ENCODE peak calls at places on chromosome 13, in seven cellular contexts. One of them, this sample, is unnamed.

GRCh38 chr13:34587586-34587985 is 354.5 kb upstream of the NBEA start:
- DNase-seq in cardiac muscle cell: no peak
- DNase-seq in Panc1: no peak
- DNase-seq in neuronal stem cell: no peak
- DNase-seq in H9: no peak
- DNase-seq in thoracic aorta: no peak
- DNase-seq in pancreas: no peak
- DNase-seq in this sample: no peak

GRCh38 chr13:30880756-30881155 is 25.3 kb upstream of the MEDAG start:
- DNase-seq in cardiac muscle cell: no peak
- DNase-seq in Panc1: no peak
- DNase-seq in neuronal stem cell: no peak
- DNase-seq in H9: no peak
- DNase-seq in thoracic aorta: no peak
- DNase-seq in pancreas: no peak
- DNase-seq in this sample: no peak

GRCh38 chr13:93535256-93535655 is 308.6 kb downstream of the GPC6 start:
- DNase-seq in cardiac muscle cell: no peak
- DNase-seq in Panc1: no peak
- DNase-seq in neuronal stem cell: no peak
- DNase-seq in H9: no peak
- DNase-seq in thoracic aorta: no peak
- DNase-seq in pancreas: no peak
- DNase-seq in this sample: no peak

GRCh38 chr13:103386341-103386740 is 320.1 kb upstream of the SLC10A2 start:
- DNase-seq in cardiac muscle cell: peak; percentile 72
- DNase-seq in Panc1: no peak
- DNase-seq in neuronal stem cell: no peak
- DNase-seq in H9: no peak
- DNase-seq in thoracic aorta: no peak
- DNase-seq in pancreas: no peak
- DNase-seq in this sample: no peak

GRCh38 chr13:58960909-58961308 is 1202.8 kb downstream of the DIAPH3 start:
- DNase-seq in cardiac muscle cell: peak; percentile 19
- DNase-seq in Panc1: no peak
- DNase-seq in neuronal stem cell: no peak
- DNase-seq in H9: no peak
- DNase-seq in thoracic aorta: no peak
- DNase-seq in pancreas: no peak
- DNase-seq in this sample: no peak

GRCh38 chr13:98507060-98507797 is 69.7 kb downstream of the STK24 start:
- DNase-seq in cardiac muscle cell: peak; percentile 86
- DNase-seq in Panc1: no peak
- DNase-seq in neuronal stem cell: no peak
- DNase-seq in H9: no peak
- DNase-seq in thoracic aorta: no peak
- DNase-seq in pancreas: peak; percentile 72
- DNase-seq in this sample: peak; percentile 69

GRCh38 chr13:94906605-94907004 is 194.3 kb upstream of the SOX21 start:
- DNase-seq in cardiac muscle cell: no peak
- DNase-seq in Panc1: no peak
- DNase-seq in neuronal stem cell: no peak
- DNase-seq in H9: no peak
- DNase-seq in thoracic aorta: no peak
- DNase-seq in pancreas: no peak
- DNase-seq in this sample: no peak

GRCh38 chr13:40875048-40875447 is 85.6 kb downstream of the SLC25A15 start:
- DNase-seq in cardiac muscle cell: no peak
- DNase-seq in Panc1: no peak
- DNase-seq in neuronal stem cell: no peak
- DNase-seq in H9: no peak
- DNase-seq in thoracic aorta: no peak
- DNase-seq in pancreas: no peak
- DNase-seq in this sample: no peak

GRCh38 chr13:83881917-83882625 is at the start of gene SLITRK1:
- DNase-seq in cardiac muscle cell: peak; percentile 91
- DNase-seq in Panc1: no peak
- DNase-seq in neuronal stem cell: peak; percentile 92
- DNase-seq in H9: peak; percentile 91
- DNase-seq in thoracic aorta: no peak
- DNase-seq in pancreas: peak; percentile 84
- DNase-seq in this sample: no peak

GRCh38 chr13:21106089-21106488 is 44.7 kb upstream of the LATS2 start:
- DNase-seq in cardiac muscle cell: no peak
- DNase-seq in Panc1: no peak
- DNase-seq in neuronal stem cell: no peak
- DNase-seq in H9: no peak
- DNase-seq in thoracic aorta: no peak
- DNase-seq in pancreas: no peak
- DNase-seq in this sample: no peak

DNA sequence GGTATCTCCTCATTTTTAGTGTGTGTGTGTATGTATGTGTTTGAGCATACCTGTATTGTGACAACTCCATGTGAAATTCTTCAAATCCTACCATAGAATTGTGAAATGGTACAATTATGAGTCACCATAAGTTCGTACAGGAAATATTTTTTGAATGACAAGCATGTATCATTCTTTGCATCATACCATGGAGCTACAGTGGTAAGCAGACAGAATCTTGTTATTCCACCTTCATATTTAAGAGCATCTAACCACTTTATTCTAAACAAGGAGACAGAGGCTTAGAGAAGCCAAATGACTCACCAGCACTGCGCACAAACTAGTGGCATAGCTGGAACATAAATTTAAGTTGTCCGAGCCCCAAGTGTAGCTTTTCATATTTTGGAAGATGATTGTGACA is 4.5 kb upstream of the EPSTI1 start:
- DNase-seq in cardiac muscle cell: no peak
- DNase-seq in Panc1: peak; percentile 47
- DNase-seq in neuronal stem cell: no peak
- DNase-seq in H9: no peak
- DNase-seq in thoracic aorta: no peak
- DNase-seq in pancreas: no peak
- DNase-seq in this sample: no peak
- H3K4me1 ChIP-seq in cardiac muscle cell: peaks cover 40% of the 10 kb centered on the region
- H3K4me1 ChIP-seq in Panc1: no peaks in the 10 kb centered on the region
- H3K4me1 ChIP-seq in neuronal stem cell: no peaks in the 10 kb centered on the region
- H3K4me1 ChIP-seq in H9: no peaks in the 10 kb centered on the region
- H3K4me1 ChIP-seq in thoracic aorta: no peaks in the 10 kb centered on the region
- H3K4me1 ChIP-seq in pancreas: no peaks in the 10 kb centered on the region
- H3K4me1 ChIP-seq in this sample: peaks cover 4% of the 10 kb centered on the region

GRCh38 chr13:62964522-62964921 is 1548.9 kb upstream of the PCDH20 start:
- DNase-seq in cardiac muscle cell: no peak
- DNase-seq in Panc1: no peak
- DNase-seq in neuronal stem cell: no peak
- DNase-seq in H9: no peak
- DNase-seq in thoracic aorta: no peak
- DNase-seq in pancreas: no peak
- DNase-seq in this sample: no peak
- H3K9me3 ChIP-seq in cardiac muscle cell: no peaks in the 10 kb centered on the region
- H3K9me3 ChIP-seq in Panc1: no peaks in the 10 kb centered on the region
- H3K9me3 ChIP-seq in neuronal stem cell: peaks cover 1% of the 10 kb centered on the region
- H3K9me3 ChIP-seq in H9: no peaks in the 10 kb centered on the region
- H3K9me3 ChIP-seq in thoracic aorta: peaks cover 3% of the 10 kb centered on the region
- H3K9me3 ChIP-seq in pancreas: no peaks in the 10 kb centered on the region
- H3K9me3 ChIP-seq in this sample: no peaks in the 10 kb centered on the region

GRCh38 chr13:51803422-51804294 is at the start of gene DHRS12:
- DNase-seq in cardiac muscle cell: peak; percentile 87
- DNase-seq in Panc1: no peak
- DNase-seq in neuronal stem cell: peak; percentile 64
- DNase-seq in H9: peak; percentile 82
- DNase-seq in thoracic aorta: peak; percentile 64
- DNase-seq in pancreas: peak; percentile 91
- DNase-seq in this sample: peak; percentile 94

GRCh38 chr13:51801631-51802099 is 2.3 kb downstream of the DHRS12 start:
- DNase-seq in cardiac muscle cell: no peak
- DNase-seq in Panc1: no peak
- DNase-seq in neuronal stem cell: peak; percentile 64
- DNase-seq in H9: no peak
- DNase-seq in thoracic aorta: peak; percentile 32
- DNase-seq in pancreas: peak; percentile 80
- DNase-seq in this sample: peak; percentile 86

GRCh38 chr13:51802601-51803000 is 1.4 kb downstream of the DHRS12 start:
- DNase-seq in cardiac muscle cell: no peak
- DNase-seq in Panc1: no peak
- DNase-seq in neuronal stem cell: no peak
- DNase-seq in H9: no peak
- DNase-seq in thoracic aorta: no peak
- DNase-seq in pancreas: peak; percentile 21
- DNase-seq in this sample: no peak

GRCh38 chr13:51804295-51805172 is 571 bp upstream of the DHRS12 start:
- DNase-seq in cardiac muscle cell: no peak
- DNase-seq in Panc1: no peak
- DNase-seq in neuronal stem cell: no peak
- DNase-seq in H9: no peak
- DNase-seq in thoracic aorta: no peak
- DNase-seq in pancreas: peak; percentile 50
- DNase-seq in this sample: peak; percentile 45

DNA sequence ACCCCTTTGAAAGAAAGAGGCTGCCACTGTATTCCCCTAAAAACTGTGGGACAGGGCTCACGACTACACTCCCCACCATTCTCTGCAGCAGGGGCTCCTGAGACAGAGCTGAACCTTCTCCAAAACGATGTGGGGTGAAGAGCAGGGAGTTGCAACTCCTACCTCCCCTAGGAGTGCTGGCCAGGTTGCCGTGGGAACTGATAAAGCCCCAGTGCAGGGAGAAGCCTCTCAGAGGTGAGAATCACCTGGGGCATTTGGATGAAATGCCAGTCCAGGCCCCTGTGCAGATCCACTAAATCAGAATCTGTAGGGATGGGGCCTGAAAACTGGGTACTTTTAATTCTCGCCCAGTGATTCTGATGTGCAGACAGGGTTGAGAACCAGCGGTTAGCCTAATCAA is 945 bp downstream of the DHRS12 start:
- DNase-seq in cardiac muscle cell: no peak
- DNase-seq in Panc1: no peak
- DNase-seq in neuronal stem cell: no peak
- DNase-seq in H9: no peak
- DNase-seq in thoracic aorta: no peak
- DNase-seq in pancreas: peak; percentile 32
- DNase-seq in this sample: peak; percentile 36
- H3K4me1 ChIP-seq in cardiac muscle cell: no peaks in the 10 kb centered on the region
- H3K4me1 ChIP-seq in Panc1: peaks cover 16% of the 10 kb centered on the region
- H3K4me1 ChIP-seq in neuronal stem cell: peaks cover 26% of the 10 kb centered on the region
- H3K4me1 ChIP-seq in H9: peaks cover 3% of the 10 kb centered on the region
- H3K4me1 ChIP-seq in thoracic aorta: peaks cover 25% of the 10 kb centered on the region
- H3K4me1 ChIP-seq in pancreas: peaks cover 31% of the 10 kb centered on the region
- H3K4me1 ChIP-seq in this sample: peaks cover 13% of the 10 kb centered on the region

DNA sequence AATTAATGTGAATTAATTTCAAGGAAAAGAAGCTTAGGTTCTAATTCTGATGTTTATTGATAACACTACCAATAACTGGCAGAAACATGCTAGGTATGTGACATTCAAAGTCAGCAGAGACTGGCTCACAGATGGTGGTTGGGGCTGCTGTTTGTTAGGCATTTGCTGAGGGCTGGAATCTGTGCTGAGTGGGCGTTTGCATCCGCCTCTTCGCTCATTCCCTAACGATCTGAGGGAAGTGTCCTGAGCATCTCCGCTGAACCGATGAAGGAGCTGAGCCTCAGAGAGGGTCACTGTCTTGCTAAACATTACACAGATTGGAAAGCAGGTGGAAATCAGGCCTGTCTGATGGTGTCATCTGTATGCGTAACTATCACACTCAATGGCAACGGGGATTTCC is 338.8 kb downstream of the TEX29 start:
- DNase-seq in cardiac muscle cell: no peak
- DNase-seq in Panc1: no peak
- DNase-seq in neuronal stem cell: no peak
- DNase-seq in H9: peak; percentile 22
- DNase-seq in thoracic aorta: no peak
- DNase-seq in pancreas: no peak
- DNase-seq in this sample: no peak
- H3K9me3 ChIP-seq in cardiac muscle cell: no peaks in the 10 kb centered on the region
- H3K9me3 ChIP-seq in Panc1: no peaks in the 10 kb centered on the region
- H3K9me3 ChIP-seq in neuronal stem cell: no peaks in the 10 kb centered on the region
- H3K9me3 ChIP-seq in H9: no peaks in the 10 kb centered on the region
- H3K9me3 ChIP-seq in thoracic aorta: no peaks in the 10 kb centered on the region
- H3K9me3 ChIP-seq in pancreas: no peaks in the 10 kb centered on the region
- H3K9me3 ChIP-seq in this sample: no peaks in the 10 kb centered on the region

DNA sequence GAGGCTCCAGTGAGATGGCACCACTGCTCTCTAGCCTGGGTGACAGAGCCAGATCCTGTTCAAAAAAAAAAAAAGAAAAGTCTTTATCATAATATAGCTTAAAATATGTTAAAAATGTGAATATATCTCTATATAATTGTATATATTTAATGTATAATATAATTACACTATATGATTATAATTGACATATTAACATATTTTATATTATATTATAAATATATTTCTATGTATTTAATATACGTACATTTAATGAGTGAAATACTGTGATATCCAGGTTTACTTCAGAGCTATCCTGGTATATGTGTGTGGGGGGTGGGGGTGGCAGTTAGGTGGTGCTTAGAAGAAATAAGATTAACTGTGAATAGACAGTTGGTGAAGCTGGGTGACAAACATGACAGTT is 35.6 kb upstream of the SPRY2 start:
- DNase-seq in cardiac muscle cell: no peak
- DNase-seq in Panc1: no peak
- DNase-seq in neuronal stem cell: no peak
- DNase-seq in H9: no peak
- DNase-seq in thoracic aorta: no peak
- DNase-seq in pancreas: no peak
- DNase-seq in this sample: no peak
- H3K4me1 ChIP-seq in cardiac muscle cell: no peaks in the 10 kb centered on the region
- H3K4me1 ChIP-seq in Panc1: no peaks in the 10 kb centered on the region
- H3K4me1 ChIP-seq in neuronal stem cell: peaks cover 6% of the 10 kb centered on the region
- H3K4me1 ChIP-seq in H9: no peaks in the 10 kb centered on the region
- H3K4me1 ChIP-seq in thoracic aorta: no peaks in the 10 kb centered on the region
- H3K4me1 ChIP-seq in pancreas: peaks cover 5% of the 10 kb centered on the region
- H3K4me1 ChIP-seq in this sample: no peaks in the 10 kb centered on the region

GRCh38 chr13:110929104-110929777 is 14.4 kb upstream of the ANKRD10 start:
- DNase-seq in cardiac muscle cell: no peak
- DNase-seq in Panc1: no peak
- DNase-seq in neuronal stem cell: no peak
- DNase-seq in H9: no peak
- DNase-seq in thoracic aorta: no peak
- DNase-seq in pancreas: no peak
- DNase-seq in this sample: no peak

GRCh38 chr13:110936519-110936918 is 21.6 kb upstream of the ANKRD10 start:
- DNase-seq in cardiac muscle cell: no peak
- DNase-seq in Panc1: no peak
- DNase-seq in neuronal stem cell: no peak
- DNase-seq in H9: no peak
- DNase-seq in thoracic aorta: no peak
- DNase-seq in pancreas: no peak
- DNase-seq in this sample: no peak

GRCh38 chr13:110937511-110938303 is 22.8 kb upstream of the ANKRD10 start:
- DNase-seq in cardiac muscle cell: no peak
- DNase-seq in Panc1: no peak
- DNase-seq in neuronal stem cell: no peak
- DNase-seq in H9: no peak
- DNase-seq in thoracic aorta: no peak
- DNase-seq in pancreas: no peak
- DNase-seq in this sample: no peak

DNA sequence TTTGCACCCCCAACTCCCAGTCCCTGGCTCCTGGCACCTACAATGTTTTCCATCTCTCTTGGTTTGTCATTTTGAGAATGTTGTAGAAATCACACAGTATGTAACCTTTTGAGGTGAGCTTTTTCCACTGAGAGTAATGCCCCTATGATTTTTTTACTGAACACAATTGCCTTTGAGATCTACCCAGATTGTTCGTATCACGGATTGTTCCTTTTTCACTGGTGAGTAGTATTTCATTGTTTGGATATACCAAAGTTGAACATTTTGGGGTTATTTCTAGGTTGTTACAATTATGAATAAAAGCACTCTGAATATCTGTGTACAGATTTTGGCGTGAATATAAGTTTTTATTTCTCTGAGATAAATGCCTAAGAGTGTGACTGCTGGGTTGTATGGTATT is 17.7 kb upstream of the ANKRD10 start:
- DNase-seq in cardiac muscle cell: no peak
- DNase-seq in Panc1: no peak
- DNase-seq in neuronal stem cell: no peak
- DNase-seq in H9: no peak
- DNase-seq in thoracic aorta: no peak
- DNase-seq in pancreas: no peak
- DNase-seq in this sample: no peak
- H3K9me3 ChIP-seq in cardiac muscle cell: no peaks in the 10 kb centered on the region
- H3K9me3 ChIP-seq in Panc1: no peaks in the 10 kb centered on the region
- H3K9me3 ChIP-seq in neuronal stem cell: peaks cover 15% of the 10 kb centered on the region
- H3K9me3 ChIP-seq in H9: peaks cover 21% of the 10 kb centered on the region
- H3K9me3 ChIP-seq in thoracic aorta: peaks cover 4% of the 10 kb centered on the region
- H3K9me3 ChIP-seq in pancreas: no peaks in the 10 kb centered on the region
- H3K9me3 ChIP-seq in this sample: no peaks in the 10 kb centered on the region